ENCODE peak calls at places on chromosomes 7 and 10, in five cellular contexts. K is GM06990; Z is amniotic stem cell; O is stimulated activated CD8-positive, alpha-beta memory T cell treated with anti-CD3 and anti-CD28 coated beads, Interleukin-7, amount 100 ng/mL, for 24 hours; H is NCI-H2081. A is an unnamed sample.

GRCh38 chr10:77245953-77246352 is 391.7 kb downstream of the KCNMA1 start:
- DNase-seq in K (no peak), Z (no peak), O (no peak), H (no peak), A (peak)

GRCh38 chr7:3326246-3326645 is 25.2 kb downstream of the SDK1 start:
- DNase-seq in K (no peak), Z (no peak), O (no peak), H (no peak), A (no peak)

GRCh38 chr7:24741691-24742639 is 15.3 kb downstream of the GSDME start:
- DNase-seq in K (no peak), Z (peak), O (no peak), H (no peak), A (peak)

GRCh38 chr10:14905890-14906289 is 27.2 kb downstream of the SUV39H2 start:
- DNase-seq in K (no peak), Z (no peak), O (no peak), H (no peak), A (no peak)

GRCh38 chr10:60414111-60414510 is 24.4 kb upstream of the ANK3 start:
- DNase-seq in K (no peak), Z (no peak), O (no peak), H (no peak), A (no peak)

GRCh38 chr10:99711129-99711719 is 20.7 kb downstream of the COX15 start:
- DNase-seq in K (no peak), Z (peak), O (no peak), H (no peak), A (peak)

GRCh38 chr7:141460781-141461715 is 90.2 kb upstream of the AGK start:
- DNase-seq in K (no peak), Z (no peak), O (no peak), H (no peak), A (peak)

GRCh38 chr7:82313269-82313668 is 130.3 kb downstream of the CACNA2D1 start:
- DNase-seq in K (no peak), Z (no peak), O (no peak), H (no peak), A (no peak)

GRCh38 chr7:70346844-70347462 is 748.7 kb downstream of the AUTS2 start:
- DNase-seq in K (no peak), Z (no peak), O (no peak), H (no peak), A (no peak)

GRCh38 chr10:116952729-116953128 is 52.3 kb downstream of the SHTN1 start:
- DNase-seq in K (no peak), Z (no peak), O (no peak), H (no peak), A (no peak)

GRCh38 chr10:51422311-51423120 is 276.9 kb downstream of the CSTF2T start:
- DNase-seq in K (peak), Z (peak), O (no peak), H (peak), A (peak)

GRCh38 chr7:151101621-151102396 is 15.5 kb downstream of the AGAP3 start:
- DNase-seq in K (no peak), Z (no peak), O (no peak), H (no peak), A (no peak)

GRCh38 chr10:52682766-52683165 is 89.8 kb downstream of the MBL2 start:
- DNase-seq in K (no peak), Z (no peak), O (no peak), H (no peak), A (no peak)

GRCh38 chr7:151429555-151430331 is 10.2 kb downstream of the CRYGN start:
- DNase-seq in K (no peak), Z (no peak), O (no peak), H (peak), A (no peak)

GRCh38 chr10:58360412-58361004 is 24.7 kb upstream of the TFAM start:
- DNase-seq in K (no peak), Z (no peak), O (no peak), H (no peak), A (no peak)

GRCh38 chr7:16023046-16023445 is 336.6 kb upstream of the MEOX2 start:
- DNase-seq in K (no peak), Z (no peak), O (no peak), H (no peak), A (no peak)

GRCh38 chr7:131919920-131920709 is 363.7 kb upstream of the PODXL start:
- DNase-seq in K (no peak), Z (no peak), O (no peak), H (no peak), A (no peak)

GRCh38 chr10:96271017-96271815 is at the start of gene BLNK:
- DNase-seq in K (peak), Z (no peak), O (no peak), H (no peak), A (peak)

GRCh38 chr7:148540041-148540738 is 50.4 kb upstream of the C7orf33 start:
- DNase-seq in K (no peak), Z (peak), O (no peak), H (no peak), A (peak)

GRCh38 chr10:104197364-104197763 is 34.8 kb downstream of the CFAP43 start:
- DNase-seq in K (no peak), Z (no peak), O (no peak), H (peak), A (no peak)

GRCh38 chr10:70648427-70648826 is 23.9 kb upstream of the ADAMTS14 start:
- DNase-seq in K (no peak), Z (no peak), O (no peak), H (no peak), A (no peak)

GRCh38 chr7:42274052-42274451 is 37.0 kb upstream of the GLI3 start:
- DNase-seq in K (no peak), Z (no peak), O (no peak), H (no peak), A (no peak)

GRCh38 chr7:24477807-24478655 is 95.2 kb upstream of the PALS2 start:
- DNase-seq in K (no peak), Z (peak), O (no peak), H (peak), A (peak)